ENCODE peak calls at places on chromosomes 2 and 18, in six cellular contexts. P is HL-60, L is A549, V is uterus, N is heart right ventricle, B is PC-9. Z is an unnamed sample.

GRCh38 chr18:22307528-22307927 is 110.2 kb downstream of the CTAGE1 start:
- DNase-seq in P (peak; percentile 88), L (no peak), V (no peak), N (no peak), B (no peak), Z (no peak)

GRCh38 chr2:66929632-66930385 is 467.3 kb upstream of the ETAA1 start:
- DNase-seq in P (no peak), L (no peak), V (peak; percentile 79), N (peak; percentile 44), B (peak; percentile 46), Z (peak; percentile 49)

GRCh38 chr2:10794891-10795290 is 17.7 kb downstream of the PDIA6 start:
- DNase-seq in P (no peak), L (no peak), V (no peak), N (no peak), B (no peak), Z (no peak)

GRCh38 chr18:22563098-22563707 is 145.5 kb upstream of the CTAGE1 start:
- DNase-seq in P (peak; percentile 68), L (peak; percentile 86), V (no peak), N (no peak), B (peak; percentile 28), Z (peak; percentile 78)

GRCh38 chr2:170740660-170741059 is 25.5 kb downstream of the SP5 start:
- DNase-seq in P (no peak), L (no peak), V (no peak), N (no peak), B (no peak), Z (no peak)

GRCh38 chr2:212124597-212124996 is 414.0 kb downstream of the ERBB4 start:
- DNase-seq in P (no peak), L (peak; percentile 16), V (no peak), N (no peak), B (peak; percentile 1), Z (no peak)

GRCh38 chr2:3656762-3657691 is 973 bp upstream of the ALLC start:
- DNase-seq in P (no peak), L (no peak), V (no peak), N (no peak), B (no peak), Z (peak; percentile 21)

GRCh38 chr18:7567487-7568425 is 640 bp downstream of the PTPRM start:
- DNase-seq in P (peak; percentile 17), L (peak; percentile 51), V (peak; percentile 57), N (peak; percentile 55), B (peak; percentile 49), Z (no peak)

GRCh38 chr2:120624738-120625446 is 110.8 kb upstream of the GLI2 start:
- DNase-seq in P (peak; percentile 70), L (no peak), V (no peak), N (no peak), B (no peak), Z (no peak)

GRCh38 chr2:158723921-158724802 is 71.0 kb upstream of the DAPL1 start:
- DNase-seq in P (no peak), L (peak; percentile 84), V (no peak), N (no peak), B (peak; percentile 71), Z (no peak)

GRCh38 chr18:31424383-31424988 is 23.1 kb upstream of the DSG3 start:
- DNase-seq in P (peak; percentile 22), L (peak; percentile 42), V (no peak), N (no peak), B (peak; percentile 46), Z (no peak)

GRCh38 chr2:159564081-159564480 is 52.3 kb downstream of the BAZ2B start:
- DNase-seq in P (no peak), L (no peak), V (no peak), N (no peak), B (no peak), Z (no peak)

GRCh38 chr2:154375625-154376020 is 322.9 kb upstream of the KCNJ3 start:
- DNase-seq in P (no peak), L (peak; percentile 69), V (no peak), N (no peak), B (no peak), Z (no peak)

GRCh38 chr18:76958692-76959341 is 136.5 kb downstream of the ZNF236 start:
- DNase-seq in P (no peak), L (no peak), V (no peak), N (no peak), B (no peak), Z (no peak)

GRCh38 chr18:55897101-55897500 is 309.1 kb upstream of the TCF4 start:
- DNase-seq in P (no peak), L (no peak), V (no peak), N (no peak), B (no peak), Z (no peak)

GRCh38 chr2:72131916-72132841 is 15.5 kb downstream of the CYP26B1 start:
- DNase-seq in P (no peak), L (no peak), V (no peak), N (no peak), B (no peak), Z (no peak)

GRCh38 chr2:45320956-45321355 is 290.1 kb downstream of the SRBD1 start:
- DNase-seq in P (no peak), L (no peak), V (no peak), N (no peak), B (no peak), Z (no peak)

GRCh38 chr2:170465241-170465640 is 249.9 kb upstream of the SP5 start:
- DNase-seq in P (no peak), L (no peak), V (no peak), N (no peak), B (peak; percentile 51), Z (no peak)

GRCh38 chr18:22032392-22032961 is 136.9 kb upstream of the GATA6 start:
- DNase-seq in P (no peak), L (peak; percentile 86), V (peak; percentile 29), N (no peak), B (peak; percentile 45), Z (peak; percentile 49)

GRCh38 chr2:85589982-85590791 is 5.4 kb upstream of the RNF181 start:
- DNase-seq in P (peak; percentile 52), L (no peak), V (no peak), N (peak; percentile 24), B (no peak), Z (peak; percentile 79)

GRCh38 chr2:193963472-193964119 is 1693.4 kb upstream of the SLC39A10 start:
- DNase-seq in P (no peak), L (peak; percentile 33), V (no peak), N (no peak), B (no peak), Z (no peak)

GRCh38 chr2:240618776-240619175 is 6.5 kb upstream of the GPR35 start:
- DNase-seq in P (no peak), L (no peak), V (no peak), N (no peak), B (no peak), Z (no peak)

GRCh38 chr2:180577567-180577966 is 402.8 kb upstream of the UBE2E3 start:
- DNase-seq in P (no peak), L (no peak), V (no peak), N (no peak), B (no peak), Z (no peak)
- H3K4me3 ChIP-seq in P (no peak overlapping the region), L (no peak overlapping the region), V (no peak overlapping the region), N (no peak overlapping the region), B (no peak overlapping the region), Z (no peak overlapping the region)

GRCh38 chr18:49628119-49628518 is 66.3 kb downstream of the LIPG start:
- DNase-seq in P (no peak), L (no peak), V (no peak), N (no peak), B (peak; percentile 37), Z (no peak)
- H3K27ac ChIP-seq in P (no peak overlapping the region), L (no peak overlapping the region), V (no peak overlapping the region), N (no peak overlapping the region), B (peak overlapping the region; percentile 29), Z (no peak overlapping the region)

GRCh38 chr2:177545981-177546600 is 153.5 kb downstream of the AGPS start:
- DNase-seq in P (no peak), L (no peak), V (no peak), N (no peak), B (no peak), Z (no peak)
- H3K4me3 ChIP-seq in P (no peak overlapping the region), L (no peak overlapping the region), V (no peak overlapping the region), N (no peak overlapping the region), B (no peak overlapping the region), Z (no peak overlapping the region)

GRCh38 chr2:127076924-127077323 is 30.0 kb downstream of the BIN1 start:
- DNase-seq in P (no peak), L (no peak), V (peak; percentile 53), N (no peak), B (no peak), Z (no peak)
- H3K27ac ChIP-seq in P (no peak overlapping the region), L (no peak overlapping the region), V (peak overlapping the region; percentile 42), N (no peak overlapping the region), B (no peak overlapping the region), Z (no peak overlapping the region)

GRCh38 chr2:61885896-61886603 is 2.4 kb downstream of the CCT4 start:
- DNase-seq in P (no peak), L (no peak), V (no peak), N (no peak), B (no peak), Z (no peak)
- H3K4me3 ChIP-seq in P (no peak overlapping the region), L (peak overlapping the region; percentile 88), V (no peak overlapping the region), N (no peak overlapping the region), B (peak overlapping the region; percentile 97), Z (peak overlapping the region; percentile 95)

DNA sequence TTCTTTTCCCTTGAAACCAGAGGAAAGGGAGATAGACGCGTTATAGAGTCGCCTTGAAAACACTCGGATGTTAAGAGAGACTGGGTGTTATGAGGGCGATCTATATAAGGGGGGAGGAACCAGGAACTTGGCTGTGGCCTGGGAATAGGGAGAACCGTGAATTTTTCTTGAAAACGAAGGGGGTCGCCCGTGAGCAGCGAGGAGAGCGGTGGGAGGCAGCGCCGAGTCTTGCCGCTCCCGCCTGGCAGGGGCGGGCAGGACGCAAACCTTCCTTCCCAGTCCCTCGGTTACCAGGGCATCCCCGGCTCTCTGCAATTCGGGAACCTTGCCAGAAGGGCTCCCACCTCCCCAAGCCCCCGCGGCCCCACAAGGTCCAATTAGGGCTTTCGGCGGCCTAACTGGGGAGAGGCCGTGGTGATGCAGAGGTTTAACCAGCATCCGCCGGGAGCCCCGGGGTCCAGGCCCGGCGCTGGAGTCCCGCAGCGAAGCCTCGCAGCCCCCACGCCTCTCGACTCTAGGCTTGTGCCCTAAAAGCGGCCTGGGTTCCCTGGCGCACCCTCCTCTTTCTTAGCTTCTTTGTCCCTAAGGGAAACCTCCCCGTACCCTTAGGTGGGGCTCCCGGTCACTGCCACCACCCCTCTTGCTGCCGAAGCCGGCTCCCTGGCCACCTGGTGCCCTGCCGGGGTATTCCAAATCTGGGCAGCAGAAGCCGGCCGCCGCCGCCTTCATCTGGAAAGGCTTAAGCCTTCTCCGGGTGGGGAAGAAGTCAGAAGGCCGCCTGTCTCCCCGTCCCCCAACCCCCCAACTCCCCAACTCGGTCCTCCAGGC is 708 bp upstream of the FHOD3 start:
- DNase-seq in P (no peak), L (peak; percentile 74), V (peak; percentile 67), N (peak; percentile 52), B (peak; percentile 62), Z (peak; percentile 50)
- H3K27ac ChIP-seq in P (no peak overlapping the region), L (peak overlapping the region; percentile 72), V (peak overlapping the region; percentile 58), N (peak overlapping the region; percentile 34), B (peak overlapping the region; percentile 65), Z (peak overlapping the region; percentile 65)